ENCODE peak calls at places on chromosomes 16 and 17, in six cellular contexts. O is cardiac muscle cell; N is CD4-positive, CD25-positive, alpha-beta regulatory T cell; Z is GM12865; J is endothelial cell of umbilical vein; R is ovary. S is an unnamed sample.

GRCh38 chr16:65062736-65063583 is 58.9 kb downstream of the CDH11 start:
- DNase-seq in O (no peak), N (no peak), Z (no peak), J (no peak), R (no peak), S (no peak)

GRCh38 chr17:78130080-78130438 is 512 bp upstream of the TMC8 start:
- DNase-seq in O (no peak), N (no peak), Z (no peak), J (no peak), R (no peak), S (no peak)

GRCh38 chr17:69732272-69732671 is 317.8 kb downstream of the MAP2K6 start:
- DNase-seq in O (no peak), N (no peak), Z (no peak), J (no peak), R (no peak), S (no peak)

GRCh38 chr17:64783556-64784352 is 121.6 kb upstream of the SMURF2 start:
- DNase-seq in O (no peak), N (no peak), Z (no peak), J (no peak), R (no peak), S (no peak)

GRCh38 chr17:15896277-15896676 is 48.7 kb upstream of the ADORA2B start:
- DNase-seq in O (no peak), N (no peak), Z (no peak), J (no peak), R (no peak), S (no peak)

GRCh38 chr16:19168173-19169080 is at the start of gene SYT17:
- DNase-seq in O (peak), N (no peak), Z (no peak), J (no peak), R (no peak), S (no peak)

GRCh38 chr17:34859652-34860051 is 101.6 kb downstream of the CCT6B start:
- DNase-seq in O (no peak), N (no peak), Z (no peak), J (no peak), R (no peak), S (no peak)

GRCh38 chr17:8041249-8041928 is 2.5 kb downstream of the ALOX15B start:
- DNase-seq in O (peak), N (peak), Z (peak), J (peak), R (no peak), S (peak)

GRCh38 chr17:47945529-47946508 is 4.4 kb downstream of the PNPO start:
- DNase-seq in O (no peak), N (no peak), Z (no peak), J (no peak), R (no peak), S (no peak)

GRCh38 chr16:81623365-81624102 is 155.6 kb upstream of the PLCG2 start:
- DNase-seq in O (peak), N (peak), Z (peak), J (peak), R (no peak), S (peak)

GRCh38 chr16:84641643-84642358 is 6.5 kb upstream of the KLHL36 start:
- DNase-seq in O (no peak), N (no peak), Z (no peak), J (no peak), R (no peak), S (no peak)

GRCh38 chr17:59152925-59153324 is 2.1 kb downstream of the SKA2 start:
- DNase-seq in O (no peak), N (no peak), Z (no peak), J (peak), R (no peak), S (no peak)

GRCh38 chr17:78573955-78574354 is 3.2 kb downstream of the DNAH17 start:
- DNase-seq in O (no peak), N (no peak), Z (peak), J (no peak), R (no peak), S (no peak)

GRCh38 chr16:4390266-4391260 is 18.9 kb downstream of the VASN start:
- DNase-seq in O (no peak), N (no peak), Z (no peak), J (no peak), R (no peak), S (no peak)

GRCh38 chr17:37671813-37672544 is 28.7 kb upstream of the DDX52 start:
- DNase-seq in O (no peak), N (no peak), Z (no peak), J (no peak), R (no peak), S (peak)

GRCh38 chr16:64925166-64925565 is 196.7 kb downstream of the CDH11 start:
- DNase-seq in O (no peak), N (no peak), Z (no peak), J (no peak), R (no peak), S (peak)

GRCh38 chr17:30992551-30992950 is 21.7 kb downstream of the RNF135 start:
- DNase-seq in O (no peak), N (no peak), Z (no peak), J (no peak), R (no peak), S (no peak)

GRCh38 chr16:11994187-11995119 is 17.9 kb downstream of the SNX29 start:
- DNase-seq in O (no peak), N (no peak), Z (no peak), J (peak), R (no peak), S (peak)

GRCh38 chr17:27351741-27352140 is 57.8 kb downstream of the WSB1 start:
- DNase-seq in O (no peak), N (no peak), Z (no peak), J (no peak), R (no peak), S (peak)

GRCh38 chr16:72705806-72706205 is 342.1 kb downstream of the ZFHX3 start:
- DNase-seq in O (no peak), N (no peak), Z (no peak), J (no peak), R (no peak), S (no peak)

GRCh38 chr16:70693231-70693671 is 7.4 kb upstream of the MTSS2 start:
- DNase-seq in O (peak), N (no peak), Z (no peak), J (no peak), R (peak), S (no peak)

GRCh38 chr16:47905771-47906170 is 250.0 kb downstream of the ABCC12 start:
- DNase-seq in O (no peak), N (no peak), Z (no peak), J (no peak), R (no peak), S (no peak)

GRCh38 chr17:16001498-16001897 is 1.9 kb downstream of the TTC19 start:
- DNase-seq in O (no peak), N (no peak), Z (no peak), J (no peak), R (no peak), S (peak)

GRCh38 chr16:83095926-83096692 is 469.3 kb downstream of the CDH13 start:
- DNase-seq in O (no peak), N (no peak), Z (no peak), J (no peak), R (no peak), S (peak)

GRCh38 chr17:71801301-71801700 is 319.5 kb upstream of the SOX9 start:
- DNase-seq in O (no peak), N (no peak), Z (no peak), J (no peak), R (no peak), S (no peak)

GRCh38 chr17:2867441-2868424 is 71.5 kb downstream of the RAP1GAP2 start:
- DNase-seq in O (no peak), N (no peak), Z (peak), J (no peak), R (no peak), S (peak)

GRCh38 chr16:83351846-83352245 is 455.9 kb upstream of the HSBP1 start:
- DNase-seq in O (no peak), N (no peak), Z (no peak), J (no peak), R (no peak), S (peak)

GRCh38 chr17:39194089-39194984 is 3.1 kb downstream of the CACNB1 start:
- DNase-seq in O (peak), N (no peak), Z (no peak), J (no peak), R (no peak), S (peak)

GRCh38 chr17:64621772-64622171 is 40.3 kb downstream of the SMURF2 start:
- DNase-seq in O (no peak), N (no peak), Z (no peak), J (no peak), R (no peak), S (no peak)

GRCh38 chr16:48156790-48157209 is 1.0 kb upstream of the ABCC12 start:
- DNase-seq in O (peak), N (peak), Z (peak), J (peak), R (peak), S (peak)

GRCh38 chr17:74276051-74276476 is 2.0 kb downstream of the DNAI2 start:
- DNase-seq in O (no peak), N (no peak), Z (no peak), J (no peak), R (peak), S (no peak)

GRCh38 chr16:85471469-85472431 is 141.4 kb upstream of the GSE1 start:
- DNase-seq in O (no peak), N (no peak), Z (no peak), J (no peak), R (peak), S (peak)

DNA sequence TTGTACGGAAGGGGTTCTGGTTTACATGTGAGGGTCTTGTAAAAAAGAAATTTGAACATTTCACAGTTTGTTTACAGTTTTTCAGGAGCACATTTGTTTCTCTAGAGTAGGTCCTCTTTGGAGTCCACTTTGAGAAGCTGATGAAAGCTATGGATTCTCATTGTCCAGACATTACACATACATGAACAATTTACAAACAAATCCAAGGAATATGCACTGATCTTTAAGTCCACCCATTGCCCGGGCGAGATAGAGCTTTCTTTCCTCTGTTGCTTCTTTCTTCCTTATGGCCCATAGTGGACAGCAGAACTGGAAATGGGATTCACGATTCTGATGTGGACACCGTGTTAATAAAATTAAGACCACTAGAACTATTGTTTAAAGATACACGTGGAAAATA is 1.9 kb downstream of the DCAF7 start:
- DNase-seq in O (no peak), N (no peak), Z (no peak), J (peak), R (no peak), S (no peak)
- H3K4me3 ChIP-seq in O (peak), N (peak), Z (peak), J (no peak), R (peak), S (peak)

GRCh38 chr17:19979917-19980770 is 2.5 kb upstream of the AKAP10 start:
- DNase-seq in O (no peak), N (no peak), Z (no peak), J (peak), R (peak), S (peak)
- H3K4me3 ChIP-seq in O (no peak), N (no peak), Z (no peak), J (no peak), R (no peak), S (no peak)

GRCh38 chr16:2470603-2471015 is 488 bp upstream of the NTN3 start:
- DNase-seq in O (no peak), N (no peak), Z (no peak), J (no peak), R (no peak), S (no peak)

GRCh38 chr16:2472885-2473284 is 1.8 kb downstream of the NTN3 start:
- DNase-seq in O (no peak), N (no peak), Z (no peak), J (no peak), R (no peak), S (no peak)

GRCh38 chr16:2472488-2472864 is 1.4 kb downstream of the NTN3 start:
- DNase-seq in O (no peak), N (no peak), Z (no peak), J (no peak), R (no peak), S (no peak)

GRCh38 chr16:2471016-2471652 is at the start of gene NTN3:
- DNase-seq in O (peak), N (no peak), Z (no peak), J (no peak), R (no peak), S (no peak)

GRCh38 chr16:2471653-2472487 is 773 bp downstream of the NTN3 start:
- DNase-seq in O (no peak), N (no peak), Z (no peak), J (no peak), R (no peak), S (no peak)
- H3K4me3 ChIP-seq in O (peak), N (no peak), Z (no peak), J (no peak), R (no peak), S (no peak)

GRCh38 chr16:10558305-10558704 is 22.1 kb downstream of the EMP2 start:
- DNase-seq in O (no peak), N (no peak), Z (no peak), J (no peak), R (no peak), S (no peak)

GRCh38 chr16:10557750-10558149 is 22.6 kb downstream of the EMP2 start:
- DNase-seq in O (no peak), N (no peak), Z (no peak), J (no peak), R (no peak), S (no peak)

GRCh38 chr16:10561001-10561400 is 19.4 kb downstream of the EMP2 start:
- DNase-seq in O (no peak), N (no peak), Z (no peak), J (no peak), R (no peak), S (no peak)

GRCh38 chr16:10561425-10561824 is 19.0 kb downstream of the EMP2 start:
- DNase-seq in O (no peak), N (no peak), Z (no peak), J (no peak), R (no peak), S (no peak)

DNA sequence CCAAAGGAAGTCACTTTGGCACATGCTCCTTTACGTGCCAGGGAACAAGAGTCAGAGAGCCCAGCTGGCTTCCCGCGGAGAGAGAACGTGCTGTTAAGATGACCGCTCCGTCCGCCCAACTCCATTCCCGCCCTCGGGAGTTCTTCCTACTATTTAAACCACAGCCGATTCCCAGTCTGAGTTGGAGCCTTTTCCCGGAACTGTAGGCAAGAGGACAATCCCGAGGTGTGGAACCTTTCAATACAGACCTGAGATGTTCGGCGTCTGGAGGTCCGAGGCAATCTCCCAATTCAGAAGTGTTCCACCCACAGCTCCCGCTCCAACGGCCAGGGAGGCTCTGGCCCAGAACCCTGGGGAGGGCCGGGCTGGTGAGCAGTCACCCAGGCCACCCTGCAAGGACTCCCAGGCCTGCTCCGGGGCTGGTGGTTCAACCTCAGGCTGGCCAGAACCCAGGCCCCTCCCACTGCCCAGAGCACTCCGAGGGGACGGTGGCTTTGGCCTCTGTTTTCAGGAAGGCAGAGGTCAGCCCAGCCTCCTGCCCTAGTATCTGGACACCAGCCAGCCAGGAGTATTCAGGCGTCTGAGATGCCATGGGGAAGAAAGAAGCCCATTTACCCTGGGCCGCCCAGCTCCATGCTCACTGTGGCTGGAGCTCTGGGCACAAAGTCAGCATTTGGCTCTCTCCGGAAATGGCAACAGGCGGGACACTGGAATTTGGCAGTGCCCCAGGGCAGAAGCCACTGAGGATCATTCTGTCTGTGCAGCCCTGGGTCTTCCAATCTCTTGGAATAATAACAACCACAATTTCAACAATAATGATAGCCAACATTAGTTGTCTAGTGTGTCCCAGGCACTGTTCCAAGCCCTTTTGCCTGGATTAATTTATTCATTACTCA is 21.4 kb downstream of the EMP2 start:
- DNase-seq in O (no peak), N (no peak), Z (no peak), J (peak), R (peak), S (peak)
- H3K4me3 ChIP-seq in O (no peak), N (no peak), Z (no peak), J (no peak), R (no peak), S (no peak)

DNA sequence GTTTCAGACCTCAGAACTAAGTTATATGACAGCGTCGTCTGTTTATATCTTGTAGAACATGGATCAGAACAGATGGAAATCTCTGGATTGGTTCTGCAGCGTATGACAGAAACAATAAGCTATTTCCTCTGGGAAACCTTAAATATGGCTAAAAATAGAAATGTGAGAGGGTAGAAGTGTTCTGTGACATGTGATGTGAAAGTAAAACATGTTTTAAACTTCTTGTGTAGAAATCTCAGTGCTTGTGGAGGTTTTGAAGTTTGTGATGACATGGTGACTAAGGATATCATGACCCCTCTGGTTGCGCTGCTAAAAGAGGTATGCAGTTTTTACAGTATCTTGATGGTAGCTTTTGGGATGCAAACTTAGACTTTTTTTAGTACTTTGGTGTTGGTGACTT is 2.8 kb downstream of the HEATR3 start:
- DNase-seq in O (no peak), N (no peak), Z (no peak), J (peak), R (no peak), S (peak)
- H3K4me3 ChIP-seq in O (no peak), N (no peak), Z (no peak), J (no peak), R (no peak), S (no peak)